ENCODE peak calls at places on chromosome 9, in ten cellular contexts. One of them, this sample, is unnamed.

GRCh38 chr9:80775515-80775914 is 913.8 kb downstream of the TLE1 start:
- DNase-seq in fibroblast of mammary gland: peak; percentile 2
- DNase-seq in BJ: no peak
- DNase-seq in AG09309: no peak
- DNase-seq in fibroblast of lung: peak; percentile 22
- DNase-seq in GM12865: no peak
- DNase-seq in H9: no peak
- DNase-seq in foreskin fibroblast: peak; percentile 62
- DNase-seq in left ventricle myocardium inferior: no peak
- DNase-seq in GM13976: no peak
- DNase-seq in this sample: no peak

GRCh38 chr9:2904242-2904930 is 60.5 kb upstream of the PUM3 start:
- DNase-seq in fibroblast of mammary gland: no peak
- DNase-seq in BJ: no peak
- DNase-seq in AG09309: no peak
- DNase-seq in fibroblast of lung: no peak
- DNase-seq in GM12865: no peak
- DNase-seq in H9: no peak
- DNase-seq in foreskin fibroblast: no peak
- DNase-seq in left ventricle myocardium inferior: no peak
- DNase-seq in GM13976: no peak
- DNase-seq in this sample: no peak

GRCh38 chr9:134049236-134049635 is 18.6 kb downstream of the BRD3 start:
- DNase-seq in fibroblast of mammary gland: no peak
- DNase-seq in BJ: no peak
- DNase-seq in AG09309: no peak
- DNase-seq in fibroblast of lung: no peak
- DNase-seq in GM12865: no peak
- DNase-seq in H9: no peak
- DNase-seq in foreskin fibroblast: no peak
- DNase-seq in left ventricle myocardium inferior: peak; percentile 78
- DNase-seq in GM13976: no peak
- DNase-seq in this sample: no peak

GRCh38 chr9:135815433-135816178 is 91.7 kb downstream of the CAMSAP1 start:
- DNase-seq in fibroblast of mammary gland: no peak
- DNase-seq in BJ: no peak
- DNase-seq in AG09309: no peak
- DNase-seq in fibroblast of lung: no peak
- DNase-seq in GM12865: no peak
- DNase-seq in H9: no peak
- DNase-seq in foreskin fibroblast: no peak
- DNase-seq in left ventricle myocardium inferior: no peak
- DNase-seq in GM13976: no peak
- DNase-seq in this sample: no peak

GRCh38 chr9:18437315-18438200 is 36.4 kb upstream of the ADAMTSL1 start:
- DNase-seq in fibroblast of mammary gland: peak; percentile 27
- DNase-seq in BJ: no peak
- DNase-seq in AG09309: no peak
- DNase-seq in fibroblast of lung: peak; percentile 47
- DNase-seq in GM12865: no peak
- DNase-seq in H9: no peak
- DNase-seq in foreskin fibroblast: peak; percentile 61
- DNase-seq in left ventricle myocardium inferior: peak; percentile 48
- DNase-seq in GM13976: no peak
- DNase-seq in this sample: no peak

GRCh38 chr9:2493106-2493505 is 128.5 kb upstream of the VLDLR start:
- DNase-seq in fibroblast of mammary gland: peak; percentile 67
- DNase-seq in BJ: no peak
- DNase-seq in AG09309: no peak
- DNase-seq in fibroblast of lung: peak; percentile 82
- DNase-seq in GM12865: no peak
- DNase-seq in H9: no peak
- DNase-seq in foreskin fibroblast: peak; percentile 79
- DNase-seq in left ventricle myocardium inferior: no peak
- DNase-seq in GM13976: no peak
- DNase-seq in this sample: no peak

GRCh38 chr9:133732351-133733073 is 5.6 kb downstream of the SARDH start:
- DNase-seq in fibroblast of mammary gland: no peak
- DNase-seq in BJ: no peak
- DNase-seq in AG09309: no peak
- DNase-seq in fibroblast of lung: no peak
- DNase-seq in GM12865: no peak
- DNase-seq in H9: no peak
- DNase-seq in foreskin fibroblast: no peak
- DNase-seq in left ventricle myocardium inferior: no peak
- DNase-seq in GM13976: no peak
- DNase-seq in this sample: no peak

GRCh38 chr9:108889649-108890067 is 27.6 kb downstream of the ACTL7A start:
- DNase-seq in fibroblast of mammary gland: peak; percentile 46
- DNase-seq in BJ: no peak
- DNase-seq in AG09309: peak; percentile 7
- DNase-seq in fibroblast of lung: peak; percentile 38
- DNase-seq in GM12865: no peak
- DNase-seq in H9: no peak
- DNase-seq in foreskin fibroblast: peak; percentile 59
- DNase-seq in left ventricle myocardium inferior: no peak
- DNase-seq in GM13976: no peak
- DNase-seq in this sample: no peak

DNA sequence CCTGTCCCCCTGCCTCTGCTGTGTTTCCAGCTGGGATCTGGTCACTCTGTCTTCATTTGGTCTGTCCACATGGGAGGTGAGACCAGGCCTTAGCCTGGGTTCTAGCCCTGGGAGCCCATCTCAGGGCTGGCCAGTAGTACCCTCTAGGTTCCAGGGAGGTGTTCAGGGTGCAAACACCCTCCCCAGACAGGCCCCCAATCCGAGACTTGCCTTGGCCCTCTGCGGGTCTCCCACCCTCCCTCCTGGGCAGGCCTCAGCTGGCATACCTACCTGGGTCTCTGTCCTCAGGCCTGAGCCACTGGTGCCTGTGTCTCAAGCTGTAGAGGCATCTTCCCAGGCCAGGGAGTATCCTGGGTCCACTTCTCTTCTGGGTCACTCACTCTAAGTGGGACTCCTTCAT is 925 bp upstream of the SAPCD2 start:
- DNase-seq in fibroblast of mammary gland: no peak
- DNase-seq in BJ: no peak
- DNase-seq in AG09309: no peak
- DNase-seq in fibroblast of lung: no peak
- DNase-seq in GM12865: no peak
- DNase-seq in H9: no peak
- DNase-seq in foreskin fibroblast: no peak
- DNase-seq in left ventricle myocardium inferior: no peak
- DNase-seq in GM13976: no peak
- DNase-seq in this sample: no peak
- TF ChIP-seq CTCF in fibroblast of mammary gland: no peak
- TF ChIP-seq CTCF in BJ: no peak
- TF ChIP-seq CTCF in AG09309: no peak
- TF ChIP-seq CTCF in fibroblast of lung: no peak
- TF ChIP-seq CTCF in GM12865: no peak
- TF ChIP-seq CTCF in H9: no peak
- TF ChIP-seq CTCF in foreskin fibroblast: no peak
- TF ChIP-seq CTCF in left ventricle myocardium inferior: no peak
- TF ChIP-seq CTCF in GM13976: no peak
- TF ChIP-seq CTCF in this sample: no peak

GRCh38 chr9:129809346-129809745 is 6.4 kb downstream of the TOR1B start:
- DNase-seq in fibroblast of mammary gland: no peak
- DNase-seq in BJ: no peak
- DNase-seq in AG09309: no peak
- DNase-seq in fibroblast of lung: no peak
- DNase-seq in GM12865: no peak
- DNase-seq in H9: no peak
- DNase-seq in foreskin fibroblast: no peak
- DNase-seq in left ventricle myocardium inferior: no peak
- DNase-seq in GM13976: no peak
- DNase-seq in this sample: no peak

GRCh38 chr9:129803679-129804065 is 688 bp downstream of the TOR1B start:
- DNase-seq in fibroblast of mammary gland: no peak
- DNase-seq in BJ: no peak
- DNase-seq in AG09309: no peak
- DNase-seq in fibroblast of lung: no peak
- DNase-seq in GM12865: no peak
- DNase-seq in H9: no peak
- DNase-seq in foreskin fibroblast: no peak
- DNase-seq in left ventricle myocardium inferior: no peak
- DNase-seq in GM13976: no peak
- DNase-seq in this sample: no peak

GRCh38 chr9:129810116-129810515 is 7.1 kb downstream of the TOR1B start:
- DNase-seq in fibroblast of mammary gland: no peak
- DNase-seq in BJ: no peak
- DNase-seq in AG09309: no peak
- DNase-seq in fibroblast of lung: no peak
- DNase-seq in GM12865: no peak
- DNase-seq in H9: no peak
- DNase-seq in foreskin fibroblast: no peak
- DNase-seq in left ventricle myocardium inferior: no peak
- DNase-seq in GM13976: no peak
- DNase-seq in this sample: no peak

GRCh38 chr9:129802833-129803678 is at the start of gene TOR1B:
- DNase-seq in fibroblast of mammary gland: peak; percentile 91
- DNase-seq in BJ: peak; percentile 65
- DNase-seq in AG09309: peak; percentile 41
- DNase-seq in fibroblast of lung: peak; percentile 91
- DNase-seq in GM12865: peak; percentile 95
- DNase-seq in H9: peak; percentile 96
- DNase-seq in foreskin fibroblast: peak; percentile 97
- DNase-seq in left ventricle myocardium inferior: peak; percentile 95
- DNase-seq in GM13976: peak; percentile 95
- DNase-seq in this sample: peak; percentile 91

GRCh38 chr9:129806126-129806525 is 3.1 kb downstream of the TOR1B start:
- DNase-seq in fibroblast of mammary gland: no peak
- DNase-seq in BJ: no peak
- DNase-seq in AG09309: no peak
- DNase-seq in fibroblast of lung: no peak
- DNase-seq in GM12865: no peak
- DNase-seq in H9: no peak
- DNase-seq in foreskin fibroblast: no peak
- DNase-seq in left ventricle myocardium inferior: no peak
- DNase-seq in GM13976: no peak
- DNase-seq in this sample: no peak
- TF ChIP-seq CTCF in fibroblast of mammary gland: no peak
- TF ChIP-seq CTCF in BJ: no peak
- TF ChIP-seq CTCF in AG09309: no peak
- TF ChIP-seq CTCF in fibroblast of lung: no peak
- TF ChIP-seq CTCF in GM12865: no peak
- TF ChIP-seq CTCF in H9: no peak
- TF ChIP-seq CTCF in foreskin fibroblast: no peak
- TF ChIP-seq CTCF in left ventricle myocardium inferior: no peak
- TF ChIP-seq CTCF in GM13976: no peak
- TF ChIP-seq CTCF in this sample: no peak

DNA sequence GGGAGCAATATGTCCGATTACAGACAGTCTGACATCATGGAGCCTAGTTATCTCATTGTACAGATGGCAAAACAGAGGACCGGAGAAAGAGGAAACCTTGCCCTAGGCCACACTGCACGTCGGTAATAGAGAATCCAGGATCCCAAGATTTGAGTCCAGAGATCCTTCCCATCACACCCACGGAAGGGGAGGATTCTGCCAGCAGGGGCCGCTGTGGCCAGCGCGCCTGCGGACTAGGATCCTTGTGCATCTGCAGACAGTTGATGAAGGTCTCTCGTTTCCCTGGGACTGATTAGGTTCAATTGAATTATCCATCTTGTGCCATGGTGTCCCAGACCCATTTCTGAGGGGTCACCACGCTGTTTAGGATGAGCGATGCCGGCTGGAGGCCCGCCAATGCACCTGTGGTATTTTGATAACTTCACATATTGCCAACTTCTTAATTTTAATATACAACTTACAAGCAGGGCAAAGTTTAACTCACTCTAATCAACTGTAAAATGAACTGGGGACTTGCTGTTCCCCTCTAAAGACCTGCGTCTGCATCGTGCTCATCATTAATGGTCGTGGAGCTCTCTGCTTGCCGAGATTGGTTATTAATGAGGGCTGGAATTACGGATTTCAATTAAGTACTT is 592.7 kb upstream of the BRINP1 start:
- DNase-seq in fibroblast of mammary gland: peak; percentile 45
- DNase-seq in BJ: no peak
- DNase-seq in AG09309: no peak
- DNase-seq in fibroblast of lung: peak; percentile 26
- DNase-seq in GM12865: peak; percentile 30
- DNase-seq in H9: peak; percentile 82
- DNase-seq in foreskin fibroblast: peak; percentile 33
- DNase-seq in left ventricle myocardium inferior: peak; percentile 22
- DNase-seq in GM13976: peak; percentile 41
- DNase-seq in this sample: peak; percentile 67
- TF ChIP-seq CTCF in fibroblast of mammary gland: peak; percentile 85
- TF ChIP-seq CTCF in BJ: peak; percentile 60
- TF ChIP-seq CTCF in AG09309: peak; percentile 66
- TF ChIP-seq CTCF in fibroblast of lung: peak; percentile 85
- TF ChIP-seq CTCF in GM12865: peak; percentile 92
- TF ChIP-seq CTCF in H9: peak; percentile 98
- TF ChIP-seq CTCF in foreskin fibroblast: peak; percentile 69
- TF ChIP-seq CTCF in left ventricle myocardium inferior: peak; percentile 66
- TF ChIP-seq CTCF in GM13976: peak; percentile 40
- TF ChIP-seq CTCF in this sample: peak; percentile 45

GRCh38 chr9:69675563-69675962 is 3.4 kb upstream of the APBA1 start:
- DNase-seq in fibroblast of mammary gland: no peak
- DNase-seq in BJ: no peak
- DNase-seq in AG09309: no peak
- DNase-seq in fibroblast of lung: no peak
- DNase-seq in GM12865: no peak
- DNase-seq in H9: no peak
- DNase-seq in foreskin fibroblast: no peak
- DNase-seq in left ventricle myocardium inferior: no peak
- DNase-seq in GM13976: no peak
- DNase-seq in this sample: no peak

GRCh38 chr9:69671904-69672827 is at the start of gene APBA1:
- DNase-seq in fibroblast of mammary gland: peak; percentile 33
- DNase-seq in BJ: no peak
- DNase-seq in AG09309: no peak
- DNase-seq in fibroblast of lung: peak; percentile 55
- DNase-seq in GM12865: peak; percentile 19
- DNase-seq in H9: peak; percentile 63
- DNase-seq in foreskin fibroblast: peak; percentile 92
- DNase-seq in left ventricle myocardium inferior: peak; percentile 75
- DNase-seq in GM13976: peak; percentile 54
- DNase-seq in this sample: peak; percentile 45

GRCh38 chr9:69674741-69675438 is 2.7 kb upstream of the APBA1 start:
- DNase-seq in fibroblast of mammary gland: peak; percentile 94
- DNase-seq in BJ: peak; percentile 78
- DNase-seq in AG09309: peak; percentile 83
- DNase-seq in fibroblast of lung: peak; percentile 89
- DNase-seq in GM12865: no peak
- DNase-seq in H9: no peak
- DNase-seq in foreskin fibroblast: peak; percentile 95
- DNase-seq in left ventricle myocardium inferior: no peak
- DNase-seq in GM13976: no peak
- DNase-seq in this sample: no peak

GRCh38 chr9:69672828-69673640 is 863 bp upstream of the APBA1 start:
- DNase-seq in fibroblast of mammary gland: peak; percentile 84
- DNase-seq in BJ: no peak
- DNase-seq in AG09309: peak; percentile 46
- DNase-seq in fibroblast of lung: peak; percentile 88
- DNase-seq in GM12865: peak; percentile 80
- DNase-seq in H9: peak; percentile 90
- DNase-seq in foreskin fibroblast: peak; percentile 96
- DNase-seq in left ventricle myocardium inferior: peak; percentile 83
- DNase-seq in GM13976: peak; percentile 84
- DNase-seq in this sample: peak; percentile 83

DNA sequence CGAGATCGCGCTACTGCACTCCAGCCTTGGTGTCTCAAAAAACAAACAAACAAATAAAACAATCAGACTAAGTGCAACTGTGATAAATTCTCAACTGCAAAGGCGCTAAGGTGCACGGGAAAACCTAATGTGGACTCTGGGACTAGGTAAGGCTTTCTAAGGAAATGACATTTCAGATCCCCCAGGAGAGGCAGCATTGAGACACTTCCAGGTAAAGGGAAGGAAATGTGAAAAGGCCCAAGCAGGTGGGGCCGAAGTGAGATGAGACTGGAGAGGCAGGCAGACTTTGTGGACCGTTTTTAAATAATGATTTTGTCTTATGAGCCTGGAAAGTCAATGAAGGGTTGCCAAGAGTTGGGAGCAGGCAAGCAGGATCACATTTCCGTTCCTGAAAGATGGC is 1.9 kb upstream of the APBA1 start:
- DNase-seq in fibroblast of mammary gland: peak; percentile 14
- DNase-seq in BJ: no peak
- DNase-seq in AG09309: no peak
- DNase-seq in fibroblast of lung: no peak
- DNase-seq in GM12865: no peak
- DNase-seq in H9: peak; percentile 53
- DNase-seq in foreskin fibroblast: peak; percentile 30
- DNase-seq in left ventricle myocardium inferior: no peak
- DNase-seq in GM13976: no peak
- DNase-seq in this sample: no peak
- TF ChIP-seq CTCF in fibroblast of mammary gland: no peak
- TF ChIP-seq CTCF in BJ: no peak
- TF ChIP-seq CTCF in AG09309: no peak
- TF ChIP-seq CTCF in fibroblast of lung: no peak
- TF ChIP-seq CTCF in GM12865: no peak
- TF ChIP-seq CTCF in H9: peak; percentile 60
- TF ChIP-seq CTCF in foreskin fibroblast: no peak
- TF ChIP-seq CTCF in left ventricle myocardium inferior: no peak
- TF ChIP-seq CTCF in GM13976: no peak
- TF ChIP-seq CTCF in this sample: no peak

This sample was measured in Calu3.